ENCODE peak calls at places on chromosomes 7 and 10, in four cellular contexts. X is NCI-H524; L is effector CD4-positive, alpha-beta T cell; Y is astrocyte of the hippocampus. I is an unnamed sample.

GRCh38 chr10:133422821-133423771 is 1.3 kb downstream of the SPRN start:
- DNase-seq in L (no peak), Y (peak), X (no peak), I (no peak)

GRCh38 chr7:33933611-33934281 is 28.4 kb downstream of the BMPER start:
- DNase-seq in X (no peak), L (no peak), Y (peak), I (peak)

GRCh38 chr10:10798021-10798420 is 219.7 kb upstream of the CELF2 start:
- DNase-seq in L (no peak), Y (no peak), X (no peak), I (no peak)

GRCh38 chr10:93745411-93746065 is 12.2 kb upstream of the LGI1 start:
- DNase-seq in L (no peak), X (peak), Y (peak), I (no peak)

GRCh38 chr10:34235164-34235832 is 579.8 kb downstream of the PARD3 start:
- DNase-seq in X (no peak), Y (peak), L (no peak), I (peak)

GRCh38 chr7:36904802-36905201 is 180.5 kb upstream of the AOAH start:
- DNase-seq in Y (no peak), X (peak), L (no peak), I (no peak)

GRCh38 chr10:51273572-51273971 is 199.3 kb downstream of the PRKG1 start:
- DNase-seq in X (no peak), L (no peak), Y (no peak), I (no peak)

GRCh38 chr10:70343312-70343711 is 39.1 kb downstream of the LRRC20 start:
- DNase-seq in X (no peak), L (no peak), Y (no peak), I (no peak)

GRCh38 chr7:98930921-98931320 is 52.6 kb downstream of the TRRAP start:
- DNase-seq in L (no peak), Y (peak), X (no peak), I (no peak)

GRCh38 chr10:16987129-16987670 is 142.4 kb downstream of the CUBN start:
- DNase-seq in L (no peak), Y (peak), X (no peak), I (no peak)

GRCh38 chr7:93945756-93946540 is 24.4 kb downstream of the GNG11 start:
- DNase-seq in X (no peak), L (no peak), Y (peak), I (no peak)

GRCh38 chr10:17872191-17873091 is 63.3 kb downstream of the MRC1 start:
- DNase-seq in L (no peak), X (peak), Y (no peak), I (no peak)

GRCh38 chr10:28367865-28368541 is 65.1 kb upstream of the MPP7 start:
- DNase-seq in X (peak), Y (no peak), L (peak), I (no peak)

GRCh38 chr7:83550100-83550499 is 98.8 kb downstream of the SEMA3E start:
- DNase-seq in L (no peak), X (no peak), Y (peak), I (peak)

GRCh38 chr7:153381275-153382119 is 621.9 kb downstream of the ACTR3B start:
- DNase-seq in X (peak), L (no peak), Y (peak), I (no peak)

I was measured in HS-5.